ENCODE peak calls at places on chromosomes 7 and 10, in five cellular contexts. M is ACHN; V is activated T-cell treated with anti-CD3 and anti-CD28 coated beads, Interleukin-2, amount 50 U/mL, for 72 hours; X is T-helper 9 cell; N is GM23248. A is an unnamed sample.
A peak's percentile ranks its signal among the peaks of the same experiment; 100 is the strongest.

GRCh38 chr10:69644658-69645295 is 14.7 kb downstream of the FAM241B start:
- DNase-seq in M (peak; percentile 57), X (peak; percentile 34), V (peak; percentile 39), N (peak; percentile 74), A (peak; percentile 60)

GRCh38 chr7:26480166-26480565 is 188.5 kb downstream of the SNX10 start:
- DNase-seq in M (no peak), V (no peak), N (no peak), X (no peak), A (no peak)

GRCh38 chr7:72152171-72153131 is 259.7 kb downstream of the CALN1 start:
- DNase-seq in N (no peak), V (no peak), M (no peak), X (no peak), A (no peak)

GRCh38 chr10:109783286-109783685 is 140.0 kb downstream of the XPNPEP1 start:
- DNase-seq in X (no peak), V (no peak), M (no peak), N (no peak), A (no peak)

GRCh38 chr10:69734797-69735468 is 66.8 kb upstream of the COL13A1 start:
- DNase-seq in X (no peak), N (no peak), V (peak; percentile 48), M (no peak), A (peak; percentile 50)

GRCh38 chr7:76346097-76346496 is 12.7 kb downstream of the YWHAG start:
- DNase-seq in X (no peak), N (no peak), V (no peak), M (no peak), A (no peak)

GRCh38 chr10:69576334-69577011 is 3.3 kb upstream of the NEUROG3 start:
- DNase-seq in M (no peak), X (no peak), V (no peak), N (peak; percentile 24), A (no peak)

GRCh38 chr10:31630866-31631567 is 297.6 kb downstream of the ARHGAP12 start:
- DNase-seq in N (no peak), V (no peak), M (no peak), X (no peak), A (no peak)

GRCh38 chr10:112811741-112812551 is 138.1 kb upstream of the TCF7L2 start:
- DNase-seq in X (no peak), V (no peak), M (peak; percentile 98), N (peak; percentile 94), A (no peak)

GRCh38 chr10:48649349-48649944 is 35.2 kb upstream of the WDFY4 start:
- DNase-seq in M (peak; percentile 15), X (no peak), N (peak; percentile 41), V (no peak), A (no peak)

GRCh38 chr7:73822319-73823173 is 8.2 kb upstream of the CLDN4 start:
- DNase-seq in X (no peak), V (no peak), M (peak; percentile 99), N (peak; percentile 100), A (no peak)